ENCODE peak calls at places on chromosomes 6 and 20, in four cellular contexts. E is HCT116, P is K562, Z is HepG2. D is an unnamed sample.

GRCh38 chr6:34795836-34796425 is 4.0 kb downstream of the BLTP3A start:
- DNase-seq in E (no peak), P (no peak), Z (peak), D (no peak)

GRCh38 chr6:24985313-24985712 is 49.6 kb upstream of the RIPOR2 start:
- DNase-seq in E (no peak), P (no peak), Z (no peak), D (no peak)

GRCh38 chr6:52423971-52424381 is 3.8 kb downstream of the EFHC1 start:
- DNase-seq in E (no peak), P (no peak), Z (peak), D (no peak)

GRCh38 chr6:26159417-26160273 is 72.4 kb downstream of the HFE start:
- DNase-seq in E (no peak), P (no peak), Z (no peak), D (no peak)

GRCh38 chr6:71510856-71511255 is 222.2 kb downstream of the OGFRL1 start:
- DNase-seq in E (no peak), P (no peak), Z (no peak), D (no peak)

GRCh38 chr6:105553174-105553573 is 150.3 kb upstream of the PREP start:
- DNase-seq in E (no peak), P (no peak), Z (no peak), D (no peak)

GRCh38 chr6:30942338-30943060 is 1.7 kb downstream of the MUCL3 start:
- DNase-seq in E (peak), P (peak), Z (peak), D (peak)

GRCh38 chr20:17281478-17281877 is 54.6 kb downstream of the PCSK2 start:
- DNase-seq in E (peak), P (peak), Z (peak), D (peak)

GRCh38 chr20:47392015-47392720 is 35.7 kb upstream of the ZMYND8 start:
- DNase-seq in E (peak), P (peak), Z (peak), D (peak)

DNA sequence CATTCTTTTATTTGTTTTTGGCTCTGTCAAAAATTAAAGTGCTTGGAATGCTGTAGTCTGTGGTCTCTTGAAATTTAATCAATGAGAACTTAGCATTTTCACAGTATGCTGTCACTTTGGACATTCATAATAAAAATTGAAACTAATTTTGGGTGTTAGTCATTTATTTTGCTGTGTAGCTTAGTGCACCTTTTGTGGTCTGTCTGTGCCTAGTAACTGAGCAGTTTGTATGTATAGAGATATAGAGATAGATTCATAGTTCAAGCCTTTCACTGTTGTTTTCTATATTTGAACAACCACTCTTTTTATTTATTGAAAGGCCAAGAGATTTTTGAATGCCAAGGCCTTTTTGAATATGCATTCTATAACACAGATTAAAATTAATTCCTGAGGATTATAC is 86.4 kb upstream of the TIAM2 start:
- DNase-seq in E (no peak), P (no peak), Z (no peak), D (no peak)
- H3K27ac ChIP-seq in E (no peak), P (no peak), Z (no peak), D (no peak)

DNA sequence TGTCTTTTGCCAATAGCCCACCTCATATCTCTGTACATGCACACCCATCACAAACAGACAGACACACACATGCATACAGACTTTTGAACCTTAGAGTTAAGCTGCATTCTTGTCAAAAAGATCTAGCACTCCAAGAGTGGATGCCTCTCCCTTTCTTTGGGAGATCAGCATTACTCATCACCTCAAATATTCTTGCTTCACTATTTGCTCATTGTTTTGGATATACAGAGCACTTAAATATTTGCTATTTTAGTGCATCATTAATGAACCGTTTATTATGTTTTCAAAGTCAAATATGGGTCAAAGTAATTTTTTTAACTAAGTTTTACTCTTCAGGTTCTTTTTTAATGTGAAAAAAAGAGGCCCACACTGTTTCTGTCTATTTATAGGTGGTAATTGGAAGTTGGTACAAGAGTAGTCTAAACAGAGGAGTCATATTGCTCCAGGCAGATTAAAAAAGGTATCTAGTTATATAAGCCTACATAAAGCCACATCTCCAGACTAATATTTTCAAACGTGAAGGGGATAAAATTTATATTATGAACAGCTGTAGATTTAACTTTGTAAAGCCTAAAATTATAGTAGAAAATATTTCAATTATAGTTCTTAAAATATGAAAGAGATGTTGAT is 102.6 kb downstream of the FLRT3 start:
- DNase-seq in E (no peak), P (no peak), Z (no peak), D (no peak)
- TF ChIP-seq ELF1 in E (no peak), P (no peak), Z (no peak), D (no peak)

GRCh38 chr20:64115171-64115911 is 8.0 kb upstream of the NPBWR2 start:
- DNase-seq in E (no peak), P (no peak), Z (no peak), D (peak)

GRCh38 chr20:64113444-64113775 is 6.0 kb upstream of the NPBWR2 start:
- DNase-seq in E (no peak), P (no peak), Z (no peak), D (peak)

GRCh38 chr20:64114356-64114971 is 7.1 kb upstream of the NPBWR2 start:
- DNase-seq in E (no peak), P (no peak), Z (no peak), D (peak)

GRCh38 chr20:64112691-64113443 is 5.5 kb upstream of the NPBWR2 start:
- DNase-seq in E (no peak), P (no peak), Z (no peak), D (peak)

GRCh38 chr20:64113796-64114355 is 6.5 kb upstream of the NPBWR2 start:
- DNase-seq in E (no peak), P (no peak), Z (no peak), D (peak)
- H3K4me3 ChIP-seq in E (no peak), P (no peak), Z (no peak), D (no peak)

GRCh38 chr20:63533388-63533787 is 3.8 kb downstream of the PTK6 start:
- DNase-seq in E (no peak), P (no peak), Z (no peak), D (no peak)
- H3K27ac ChIP-seq in E (peak), P (no peak), Z (no peak), D (no peak)

GRCh38 chr20:53133134-53133533 is 161.0 kb downstream of the TSHZ2 start:
- DNase-seq in E (no peak), P (no peak), Z (no peak), D (no peak)
- TF ChIP-seq ELF1 in E (no peak), P (no peak), Z (no peak), D (no peak)

GRCh38 chr20:43749734-43750294 is 23.0 kb upstream of the GTSF1L start:
- DNase-seq in E (peak), P (peak), Z (peak), D (peak)

GRCh38 chr20:43752051-43752360 is 25.2 kb upstream of the GTSF1L start:
- DNase-seq in E (no peak), P (no peak), Z (no peak), D (no peak)

GRCh38 chr20:43750774-43751166 is 24.0 kb upstream of the GTSF1L start:
- DNase-seq in E (no peak), P (no peak), Z (no peak), D (no peak)

GRCh38 chr20:43752561-43753301 is 25.9 kb upstream of the GTSF1L start:
- DNase-seq in E (no peak), P (no peak), Z (no peak), D (no peak)

DNA sequence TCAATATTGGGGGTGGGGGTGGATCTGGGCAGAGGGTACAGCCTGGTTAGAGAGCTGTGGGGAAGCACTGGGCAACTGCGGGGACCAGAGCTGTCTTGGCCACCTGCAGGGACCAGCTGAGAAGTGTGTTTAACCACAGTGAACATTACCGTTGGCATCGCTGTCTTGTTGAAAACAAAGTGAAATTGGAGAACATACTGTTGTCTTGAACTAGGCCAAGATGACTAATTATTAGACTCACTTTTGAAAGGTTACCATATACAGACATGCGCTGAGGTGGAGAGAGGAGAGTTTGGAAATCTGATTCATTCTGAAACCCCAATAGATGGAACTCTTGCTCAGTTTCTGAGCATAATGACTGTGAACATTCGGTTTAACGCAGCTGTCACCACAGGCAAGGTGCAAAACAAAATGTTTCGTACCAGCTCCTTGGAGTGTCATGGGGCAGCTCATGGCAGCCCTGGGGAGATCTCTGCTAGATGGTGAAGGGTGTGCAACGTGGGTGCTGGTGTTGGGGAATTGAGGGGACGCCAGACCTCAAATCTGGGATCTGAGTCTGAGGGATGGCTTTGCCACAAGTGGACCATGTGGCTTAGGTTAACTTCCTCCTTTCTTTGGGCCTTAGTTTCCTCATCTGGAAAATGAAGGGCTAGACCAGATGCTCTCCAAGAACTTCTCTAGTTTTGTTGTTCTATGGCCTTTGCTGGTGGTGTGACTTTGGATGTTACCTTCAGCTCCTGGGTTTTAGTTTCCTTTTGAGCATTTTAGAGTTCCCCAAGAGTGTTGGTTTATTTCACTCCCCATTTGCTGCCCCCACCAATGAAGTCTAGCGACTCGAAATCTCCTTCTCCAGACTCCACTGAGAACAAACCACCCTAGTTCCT is 24.6 kb upstream of the GTSF1L start:
- DNase-seq in E (no peak), P (no peak), Z (no peak), D (no peak)
- H3K4me3 ChIP-seq in E (no peak), P (no peak), Z (no peak), D (no peak)

GRCh38 chr6:10482636-10483257 is 38.4 kb upstream of the GCNT2 start:
- DNase-seq in E (no peak), P (no peak), Z (no peak), D (no peak)
- H3K27ac ChIP-seq in E (no peak), P (no peak), Z (no peak), D (no peak)

GRCh38 chr6:11785449-11785951 is 6.9 kb upstream of the ADTRP start:
- DNase-seq in E (no peak), P (peak), Z (no peak), D (no peak)
- TF ChIP-seq ELF1 in E (no peak), P (no peak), Z (no peak), D (no peak)

GRCh38 chr6:100459291-100459690 is 5.4 kb downstream of the SIM1 start:
- DNase-seq in E (no peak), P (no peak), Z (no peak), D (no peak)
- H3K4me3 ChIP-seq in E (no peak), P (no peak), Z (no peak), D (no peak)

D was measured in SK-N-SH.